ENCODE peak calls at places on chromosomes 7 and 10, in six cellular contexts. P, Y, X, J, L and E are unnamed samples. For H3K9me3 and H3K27me3, the result is how much of the 10 kb centered on the place peaks cover.

GRCh38 chr7:2930310-2931033 is 86.4 kb upstream of the GNA12 start:
- DNase-seq in X (peak), L (no peak), J (no peak), P (peak), Y (no peak), E (peak)

GRCh38 chr10:107733328-107733727 is 568.8 kb upstream of the SORCS1 start:
- DNase-seq in L (no peak), P (no peak), X (no peak), Y (no peak), J (no peak), E (no peak)

GRCh38 chr7:42997611-42998010 is 65.4 kb downstream of the MRPL32 start:
- DNase-seq in X (no peak), P (no peak), J (no peak), Y (no peak), L (no peak), E (no peak)

GRCh38 chr7:67625257-67625713 is 628.7 kb downstream of the TYW1 start:
- DNase-seq in Y (no peak), P (peak), X (peak), L (peak), J (peak), E (peak)

GRCh38 chr7:23544913-23545354 is 13.2 kb upstream of the TRA2A start:
- DNase-seq in J (no peak), L (no peak), Y (no peak), X (no peak), P (no peak), E (no peak)

GRCh38 chr10:50540826-50541122 is 83.0 kb downstream of the SGMS1 start:
- DNase-seq in J (no peak), P (no peak), Y (no peak), L (no peak), X (no peak), E (no peak)

GRCh38 chr7:12623885-12624498 is 53.5 kb downstream of the SCIN start:
- DNase-seq in X (no peak), P (no peak), J (no peak), Y (no peak), L (no peak), E (no peak)

GRCh38 chr7:150855476-150856302 is 3.4 kb downstream of the AOC1 start:
- DNase-seq in P (no peak), L (no peak), Y (no peak), X (no peak), J (no peak), E (no peak)

GRCh38 chr10:14781763-14782162 is 7.1 kb upstream of the FAM107B start:
- DNase-seq in J (no peak), L (no peak), Y (no peak), P (no peak), X (no peak), E (no peak)

GRCh38 chr7:30247546-30248386 is 36.6 kb upstream of the ZNRF2 start:
- DNase-seq in Y (no peak), L (no peak), P (no peak), X (no peak), J (no peak), E (no peak)

GRCh38 chr7:79185605-79186004 is 267.9 kb downstream of the MAGI2 start:
- DNase-seq in J (no peak), P (no peak), L (no peak), X (no peak), Y (no peak), E (no peak)

GRCh38 chr7:121774563-121774962 is 98.4 kb upstream of the PTPRZ1 start:
- DNase-seq in X (no peak), J (no peak), Y (no peak), L (no peak), P (no peak), E (no peak)

GRCh38 chr10:96988421-96988820 is 156.3 kb downstream of the LCOR start:
- DNase-seq in X (no peak), J (no peak), P (no peak), L (no peak), Y (no peak), E (no peak)

GRCh38 chr7:44078521-44078920 is 3.8 kb downstream of the POLM start:
- DNase-seq in J (peak), X (no peak), P (no peak), Y (no peak), L (no peak), E (peak)

GRCh38 chr10:15796762-15797161 is 63.5 kb downstream of the MINDY3 start:
- DNase-seq in Y (no peak), L (no peak), J (no peak), X (no peak), P (no peak), E (no peak)

GRCh38 chr10:29471483-29471859 is 163.3 kb downstream of the SVIL start:
- DNase-seq in J (no peak), L (no peak), X (no peak), Y (no peak), P (no peak), E (no peak)

GRCh38 chr10:75350791-75351190 is 50.8 kb downstream of the ZNF503 start:
- DNase-seq in X (no peak), L (no peak), J (no peak), P (no peak), Y (no peak), E (no peak)

GRCh38 chr10:118982366-118982765 is 47.1 kb upstream of the NANOS1 start:
- DNase-seq in J (no peak), L (no peak), Y (no peak), X (no peak), P (no peak), E (no peak)

GRCh38 chr10:51139176-51139575 is 64.9 kb downstream of the PRKG1 start:
- DNase-seq in L (no peak), J (no peak), P (no peak), X (no peak), Y (no peak), E (no peak)

GRCh38 chr7:155710035-155710434 is 65.6 kb downstream of the RBM33 start:
- DNase-seq in P (no peak), J (no peak), X (no peak), L (no peak), Y (no peak), E (no peak)

GRCh38 chr7:87628780-87629569 is 777 bp downstream of the RUNDC3B start:
- DNase-seq in Y (peak), L (no peak), X (no peak), J (peak), P (peak), E (peak)

GRCh38 chr7:42155836-42156540 is 81.0 kb downstream of the GLI3 start:
- DNase-seq in X (no peak), J (no peak), Y (no peak), P (no peak), L (no peak), E (no peak)

GRCh38 chr10:5447071-5447470 is 34.7 kb downstream of the NET1 start:
- DNase-seq in Y (no peak), J (no peak), P (no peak), L (no peak), X (no peak), E (no peak)

GRCh38 chr10:51773681-51774080 is 74.3 kb upstream of the CSTF2T start:
- DNase-seq in P (no peak), L (no peak), Y (no peak), J (no peak), X (no peak), E (no peak)

GRCh38 chr10:131728829-131729228 is 172.0 kb upstream of the PPP2R2D start:
- DNase-seq in X (no peak), L (no peak), J (no peak), Y (no peak), P (no peak), E (peak)
- H3K9me3 ChIP-seq in X (under half), L (under half), J (under half), Y (under half), P (under half), E (under half)

GRCh38 chr10:116743266-116744064 is 1.1 kb upstream of the HSPA12A start:
- DNase-seq in X (no peak), Y (no peak), P (no peak), L (no peak), J (no peak), E (no peak)

GRCh38 chr10:116741391-116742351 is 695 bp downstream of the HSPA12A start:
- DNase-seq in P (no peak), Y (no peak), L (peak), J (no peak), X (peak), E (no peak)

GRCh38 chr10:116744163-116744788 is 1.9 kb upstream of the HSPA12A start:
- DNase-seq in J (no peak), L (no peak), P (no peak), Y (no peak), X (no peak), E (no peak)

GRCh38 chr10:116740971-116741370 is 1.4 kb downstream of the HSPA12A start:
- DNase-seq in X (no peak), Y (no peak), P (no peak), L (no peak), J (no peak), E (no peak)

GRCh38 chr10:116742367-116743265 is at the start of gene HSPA12A:
- DNase-seq in X (peak), P (peak), Y (peak), L (peak), J (peak), E (peak)
- H3K27me3 ChIP-seq in X (under half), P (under half), Y (half or more), L (under half), J (under half), E (half or more)

GRCh38 chr10:86334515-86335085 is 32.0 kb downstream of the GRID1 start:
- DNase-seq in L (no peak), X (no peak), P (peak), J (peak), Y (no peak), E (peak)
- TF ChIP-seq CTCF in L (no peak), X (no peak), P (peak), J (no peak), Y (no peak), E (no peak)

GRCh38 chr7:76187246-76187645 is 14.4 kb upstream of the SRRM3 start:
- DNase-seq in P (no peak), Y (no peak), L (no peak), J (no peak), X (no peak), E (no peak)

GRCh38 chr7:76193478-76193877 is 8.2 kb upstream of the SRRM3 start:
- DNase-seq in P (no peak), L (no peak), X (no peak), J (no peak), Y (no peak), E (no peak)

GRCh38 chr7:76185187-76185915 is 16.3 kb upstream of the SRRM3 start:
- DNase-seq in P (no peak), Y (no peak), J (no peak), L (no peak), X (no peak), E (no peak)

GRCh38 chr7:76191783-76192240 is 9.9 kb upstream of the SRRM3 start:
- DNase-seq in Y (no peak), P (no peak), X (no peak), J (no peak), L (no peak), E (no peak)

DNA sequence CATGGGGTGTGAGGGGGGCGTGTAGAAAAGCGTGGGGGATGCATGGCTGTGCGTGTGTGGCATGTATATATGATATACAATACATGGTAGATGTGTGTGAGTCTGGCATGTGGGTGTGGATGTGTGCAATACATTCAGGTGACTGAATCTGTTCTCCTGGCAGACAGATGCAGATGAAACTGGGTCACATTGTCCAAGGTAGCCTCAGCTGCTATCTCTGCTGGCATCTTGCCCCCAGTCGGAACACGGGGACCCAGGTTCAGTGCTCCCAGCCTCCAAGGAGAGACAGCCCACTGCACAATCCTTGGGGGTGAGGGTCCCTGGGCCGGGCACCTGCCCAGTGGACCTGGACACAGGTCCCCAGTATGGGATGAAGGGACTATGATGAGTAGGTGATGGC is 12.4 kb upstream of the SRRM3 start:
- DNase-seq in P (no peak), L (no peak), X (no peak), Y (no peak), J (no peak), E (peak)
- H3K9me3 ChIP-seq in P (under half), L (under half), X (under half), Y (under half), J (under half), E (under half)

GRCh38 chr7:142933624-142934023 is at the start of gene TRPV5:
- DNase-seq in Y (no peak), L (no peak), X (no peak), P (no peak), J (no peak), E (no peak)
- H3K27me3 ChIP-seq in Y (under half), L (under half), X (under half), P (under half), J (under half), E (under half)